ENCODE peak calls at places on chromosomes 7 and 10, in ten cellular contexts. W is SK-N-SH; B is sigmoid colon; S is BE2C; Y is fibroblast of lung; O is pancreas; P is IMR-90; J is cardiac muscle cell; X is CD8-positive, alpha-beta T cell; V is colonic mucosa. G is an unnamed sample.
A peak's percentile ranks its signal among the peaks of the same experiment; 100 is the strongest.

GRCh38 chr7:98521089-98521692 is 95.9 kb upstream of the NPTX2 start:
- DNase-seq in W (no peak), B (no peak), S (no peak), Y (no peak), O (no peak), P (no peak), J (no peak), X (no peak), V (no peak), G (peak; percentile 20)

GRCh38 chr7:30276203-30276900 is 8.0 kb upstream of the ZNRF2 start:
- DNase-seq in W (peak; percentile 67), B (no peak), S (peak; percentile 59), Y (peak; percentile 72), O (no peak), P (peak; percentile 62), J (peak; percentile 75), X (peak; percentile 10), V (no peak), G (no peak)

GRCh38 chr10:86403183-86403797 is 36.7 kb upstream of the GRID1 start:
- DNase-seq in W (no peak), B (no peak), S (no peak), Y (no peak), O (no peak), P (no peak), J (no peak), X (no peak), V (no peak), G (no peak)

GRCh38 chr7:155963771-155964195 is 151.5 kb upstream of the SHH start:
- DNase-seq in W (no peak), B (no peak), S (no peak), Y (no peak), O (no peak), P (no peak), J (no peak), X (no peak), V (no peak), G (no peak)

GRCh38 chr7:4073052-4073451 is 609.0 kb upstream of the FOXK1 start:
- DNase-seq in W (no peak), B (no peak), S (no peak), Y (no peak), O (no peak), P (no peak), J (no peak), X (no peak), V (no peak), G (no peak)

GRCh38 chr10:7744307-7744706 is 41.2 kb downstream of the ITIH2 start:
- DNase-seq in W (no peak), B (no peak), S (no peak), Y (no peak), O (no peak), P (no peak), J (no peak), X (no peak), V (no peak), G (no peak)

GRCh38 chr7:38934536-38934935 is 25.5 kb upstream of the VPS41 start:
- DNase-seq in W (no peak), B (no peak), S (no peak), Y (no peak), O (no peak), P (no peak), J (no peak), X (no peak), V (no peak), G (no peak)

GRCh38 chr10:112927980-112928379 is 22.1 kb upstream of the TCF7L2 start:
- DNase-seq in W (no peak), B (no peak), S (no peak), Y (no peak), O (no peak), P (no peak), J (no peak), X (no peak), V (no peak), G (no peak)

GRCh38 chr10:119139464-119140067 is 25.9 kb downstream of the SFXN4 start:
- DNase-seq in W (peak; percentile 62), B (no peak), S (peak; percentile 60), Y (peak; percentile 28), O (no peak), P (peak; percentile 35), J (peak; percentile 49), X (peak; percentile 31), V (peak; percentile 25), G (peak; percentile 88)

GRCh38 chr7:27799212-27799611 is 59.2 kb downstream of the TAX1BP1 start:
- DNase-seq in W (no peak), B (no peak), S (no peak), Y (no peak), O (no peak), P (no peak), J (no peak), X (no peak), V (no peak), G (no peak)

GRCh38 chr7:6520163-6520981 is 30.9 kb downstream of the GRID2IP start:
- DNase-seq in W (no peak), B (no peak), S (no peak), Y (no peak), O (no peak), P (no peak), J (no peak), X (no peak), V (no peak), G (no peak)

GRCh38 chr10:50415292-50415691 is 164.0 kb upstream of the ASAH2 start:
- DNase-seq in W (no peak), B (no peak), S (no peak), Y (no peak), O (no peak), P (no peak), J (no peak), X (no peak), V (no peak), G (no peak)

GRCh38 chr10:69141304-69141703 is 17.3 kb downstream of the VPS26A start:
- DNase-seq in W (peak; percentile 4), B (no peak), S (no peak), Y (no peak), O (no peak), P (no peak), J (no peak), X (no peak), V (no peak), G (no peak)

GRCh38 chr10:124378271-124378670 is 40.5 kb downstream of the OAT start:
- DNase-seq in W (no peak), B (peak; percentile 40), S (no peak), Y (no peak), O (no peak), P (no peak), J (no peak), X (no peak), V (no peak), G (no peak)

GRCh38 chr7:333399-333776 is 43.4 kb downstream of the FOXL3 start:
- DNase-seq in W (peak; percentile 62), B (peak; percentile 76), S (no peak), Y (no peak), O (peak; percentile 81), P (no peak), J (peak; percentile 47), X (no peak), V (peak; percentile 56), G (no peak)

GRCh38 chr7:698515-699259 is 27.8 kb upstream of the DNAAF5 start:
- DNase-seq in W (no peak), B (peak; percentile 40), S (no peak), Y (no peak), O (no peak), P (no peak), J (no peak), X (no peak), V (no peak), G (peak; percentile 49)

GRCh38 chr10:52644678-52645434 is 127.7 kb downstream of the MBL2 start:
- DNase-seq in W (peak; percentile 25), B (no peak), S (peak; percentile 60), Y (peak; percentile 59), O (peak; percentile 12), P (peak; percentile 32), J (peak; percentile 75), X (no peak), V (peak; percentile 55), G (no peak)

GRCh38 chr7:74490546-74490945 is 36.8 kb downstream of the GTF2IRD1 start:
- DNase-seq in W (no peak), B (no peak), S (no peak), Y (no peak), O (no peak), P (no peak), J (no peak), X (no peak), V (no peak), G (no peak)
- H3K36me3 ChIP-seq in W (no peaks in the 10 kb centered on the region), B (no peaks in the 10 kb centered on the region), S (peaks cover 6% of the 10 kb centered on the region), Y (no peaks in the 10 kb centered on the region), O (no peaks in the 10 kb centered on the region), P (peaks cover 2% of the 10 kb centered on the region), J (no peaks in the 10 kb centered on the region), X (no peaks in the 10 kb centered on the region), V (no peaks in the 10 kb centered on the region), G (no peaks in the 10 kb centered on the region)

DNA sequence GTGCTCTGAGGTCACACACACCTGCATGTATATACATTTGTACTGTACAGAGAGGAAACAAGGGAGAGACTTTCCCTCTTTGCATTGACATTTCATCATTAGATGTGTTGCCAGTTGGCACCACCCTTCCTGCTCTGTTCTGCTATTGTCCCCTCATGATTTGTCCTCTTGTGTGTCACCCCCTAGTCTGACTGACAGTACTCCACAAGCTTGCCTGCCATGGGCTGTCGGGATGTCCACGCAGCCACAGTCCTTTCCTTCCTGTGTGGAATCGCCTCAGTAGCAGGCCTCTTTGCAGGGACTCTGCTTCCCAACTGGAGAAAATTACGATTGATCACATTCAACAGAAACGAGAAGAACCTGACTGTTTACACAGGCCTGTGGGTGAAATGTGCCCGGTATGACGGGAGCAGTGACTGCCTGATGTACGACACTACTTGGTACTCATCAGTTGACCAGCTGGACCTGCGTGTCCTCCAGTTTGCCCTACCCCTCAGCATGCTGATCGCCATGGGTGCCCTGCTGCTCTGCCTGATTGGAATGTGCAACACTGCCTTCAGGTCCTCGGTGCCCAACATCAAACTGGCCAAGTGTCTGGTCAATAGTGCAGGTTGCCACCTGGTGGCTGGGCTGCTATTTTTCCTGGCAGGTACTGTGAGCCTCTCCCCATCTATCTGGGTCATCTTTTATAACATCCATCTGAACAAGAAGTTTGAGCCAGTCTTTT is 9.4 kb downstream of the CLDN12 start:
- DNase-seq in W (peak; percentile 30), B (no peak), S (peak; percentile 52), Y (peak; percentile 7), O (peak; percentile 45), P (no peak), J (peak; percentile 13), X (no peak), V (peak; percentile 67), G (no peak)
- TF ChIP-seq CTCF in W (peak; percentile 49), B (no peak), S (peak; percentile 53), Y (peak; percentile 26), O (no peak), P (peak; percentile 19), J (peak; percentile 32), X (no peak), V (peak; percentile 41), G (no peak)

DNA sequence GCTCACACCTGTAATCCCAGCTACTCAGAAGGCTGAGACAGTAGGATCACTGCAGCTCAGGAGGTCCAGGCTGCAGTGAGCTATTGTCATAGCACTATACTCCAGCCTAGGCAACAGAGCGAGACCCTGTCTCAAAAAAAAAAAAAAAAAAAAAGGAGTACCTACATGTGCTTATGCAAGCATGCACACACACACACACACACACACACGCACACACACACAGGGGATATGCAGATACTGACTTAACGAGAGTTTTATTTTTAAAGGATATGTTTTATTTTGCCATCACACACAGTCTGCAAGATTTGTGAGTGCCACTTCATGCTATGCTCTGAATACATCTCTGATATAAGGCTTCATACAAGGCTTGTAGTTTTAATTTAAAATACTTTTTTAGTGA is 479.3 kb downstream of the NEBL start:
- DNase-seq in W (no peak), B (no peak), S (no peak), Y (no peak), O (no peak), P (no peak), J (no peak), X (no peak), V (no peak), G (no peak)
- H3K9me3 ChIP-seq in W (no peaks in the 10 kb centered on the region), B (no peaks in the 10 kb centered on the region), S (no peaks in the 10 kb centered on the region), Y (no peaks in the 10 kb centered on the region), O (no peaks in the 10 kb centered on the region), P (peaks cover 2% of the 10 kb centered on the region), J (no peaks in the 10 kb centered on the region), X (no peaks in the 10 kb centered on the region), V (no peaks in the 10 kb centered on the region), G (peaks cover 23% of the 10 kb centered on the region)

GRCh38 chr7:48101352-48101751 is 12.3 kb downstream of the UPP1 start:
- DNase-seq in W (no peak), B (no peak), S (no peak), Y (no peak), O (no peak), P (no peak), J (no peak), X (no peak), V (no peak), G (no peak)
- H3K36me3 ChIP-seq in W (peaks cover 67% of the 10 kb centered on the region), B (peaks cover 5% of the 10 kb centered on the region), S (peaks cover 2% of the 10 kb centered on the region), Y (peaks cover 11% of the 10 kb centered on the region), O (no peaks in the 10 kb centered on the region), P (peaks cover 36% of the 10 kb centered on the region), J (no peaks in the 10 kb centered on the region), X (peaks cover 48% of the 10 kb centered on the region), V (no peaks in the 10 kb centered on the region), G (peaks cover 84% of the 10 kb centered on the region)

G was measured in spleen.